ENCODE peak calls at places on chromosomes 1 and 21, in five cellular contexts. K is bronchial epithelial cell, L is fibroblast of mammary gland, P is cardiac muscle cell, J is Peyer's patch. F is an unnamed sample.

GRCh38 chr1:158793604-158794003 is 12.6 kb upstream of the OR6N2 start:
- DNase-seq in K (no peak), L (no peak), P (peak), J (peak), F (no peak)

GRCh38 chr1:156214024-156214748 is 1.4 kb downstream of the PMF1 start:
- DNase-seq in K (peak), L (peak), P (no peak), J (no peak), F (no peak)

GRCh38 chr21:44487831-44488230 is 32.5 kb downstream of the LRRC3 start:
- DNase-seq in K (no peak), L (peak), P (no peak), J (no peak), F (no peak)

GRCh38 chr1:218642033-218642954 is 297.2 kb downstream of the TGFB2 start:
- DNase-seq in K (no peak), L (peak), P (no peak), J (no peak), F (no peak)

GRCh38 chr1:9822897-9823692 is 670 bp downstream of the CLSTN1 start:
- DNase-seq in K (no peak), L (peak), P (peak), J (peak), F (no peak)

GRCh38 chr1:62176597-62177312 is 17.9 kb upstream of the L1TD1 start:
- DNase-seq in K (no peak), L (no peak), P (no peak), J (peak), F (no peak)

GRCh38 chr21:44866780-44867179 is 6.7 kb downstream of the PTTG1IP start:
- DNase-seq in K (no peak), L (peak), P (no peak), J (no peak), F (no peak)

GRCh38 chr1:234697741-234698140 is 87.8 kb upstream of the IRF2BP2 start:
- DNase-seq in K (no peak), L (no peak), P (no peak), J (no peak), F (no peak)

GRCh38 chr1:98197356-98197755 is 276.5 kb upstream of the DPYD start:
- DNase-seq in K (no peak), L (no peak), P (no peak), J (no peak), F (no peak)

GRCh38 chr1:185654199-185654951 is 79.8 kb upstream of the HMCN1 start:
- DNase-seq in K (peak), L (no peak), P (peak), J (no peak), F (no peak)

DNA sequence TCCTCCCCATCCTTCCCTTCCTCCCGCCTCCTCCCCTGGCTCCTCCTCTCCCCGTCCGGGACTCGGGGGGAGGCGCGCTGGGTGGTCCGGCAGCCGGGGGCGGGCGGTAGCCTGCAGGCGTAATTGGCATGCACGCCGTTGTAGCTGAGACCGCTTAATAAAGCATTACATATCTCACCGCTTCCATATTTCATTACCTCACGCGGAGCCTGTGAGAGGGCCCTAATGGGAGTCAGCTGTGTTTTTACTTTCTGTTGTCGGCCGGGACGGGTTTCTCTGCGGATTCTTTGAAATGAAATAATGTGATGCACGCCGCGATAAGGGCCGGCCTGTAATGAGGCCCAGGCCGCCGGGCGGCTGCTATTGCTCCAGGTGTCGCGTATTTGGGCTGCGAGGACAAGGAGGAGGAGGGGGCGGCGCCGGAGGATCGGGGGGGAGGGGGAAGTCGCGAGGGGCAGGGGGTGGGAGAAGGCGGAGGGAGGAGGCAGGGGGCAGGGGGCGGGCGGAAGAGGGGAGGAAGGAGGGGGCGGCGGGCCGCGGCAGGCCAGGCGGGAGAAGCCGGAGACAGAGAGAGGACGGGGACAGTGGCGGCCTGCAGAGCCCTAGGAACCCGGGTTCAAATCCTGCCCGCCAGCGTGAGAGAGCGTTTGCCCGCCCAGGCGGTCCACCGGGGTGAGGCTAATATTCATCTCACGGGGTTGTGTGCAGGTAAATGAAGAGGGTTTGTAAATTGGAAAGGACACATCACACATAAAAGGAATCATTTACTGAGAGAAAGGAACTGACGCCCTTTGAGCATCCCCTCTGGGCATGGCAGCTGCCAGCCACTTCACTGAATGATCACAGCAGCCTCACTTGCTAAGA is 95.6 kb downstream of the FOXD2 start:
- DNase-seq in K (no peak), L (peak), P (peak), J (no peak), F (peak)
- H3K4me3 ChIP-seq in K (peak), L (peak), P (peak), J (peak), F (peak)

GRCh38 chr1:207050428-207050767 is 610 bp downstream of the YOD1 start:
- DNase-seq in K (no peak), L (no peak), P (no peak), J (no peak), F (no peak)

GRCh38 chr1:207049514-207049913 is 1.5 kb downstream of the YOD1 start:
- DNase-seq in K (no peak), L (no peak), P (no peak), J (no peak), F (no peak)

GRCh38 chr1:207049054-207049453 is 2.0 kb downstream of the YOD1 start:
- DNase-seq in K (no peak), L (no peak), P (no peak), J (no peak), F (no peak)

GRCh38 chr1:207050768-207051614 is at the start of gene YOD1:
- DNase-seq in K (peak), L (peak), P (peak), J (peak), F (peak)

DNA sequence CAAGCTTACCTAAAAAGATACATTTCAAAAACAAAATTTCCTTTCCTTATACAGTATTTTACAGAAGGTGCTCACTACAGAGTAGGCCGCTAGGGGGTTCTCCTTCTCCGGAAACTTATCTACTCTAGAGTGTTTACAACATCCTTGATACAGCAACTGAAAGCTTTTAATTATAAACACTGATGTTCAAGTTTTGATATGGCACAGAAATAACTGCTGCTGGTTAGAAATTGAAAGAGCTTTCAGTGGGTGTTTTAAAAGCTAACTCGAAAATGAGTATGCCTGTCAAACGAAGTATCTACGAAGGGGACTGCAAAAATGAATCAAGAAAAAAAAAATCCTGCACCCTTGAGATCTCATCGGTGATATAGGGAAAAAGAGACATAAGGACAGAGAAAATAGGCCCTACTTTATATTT is 1.0 kb downstream of the YOD1 start:
- DNase-seq in K (peak), L (peak), P (peak), J (peak), F (peak)
- H3K4me3 ChIP-seq in K (peak), L (peak), P (peak), J (peak), F (peak)

DNA sequence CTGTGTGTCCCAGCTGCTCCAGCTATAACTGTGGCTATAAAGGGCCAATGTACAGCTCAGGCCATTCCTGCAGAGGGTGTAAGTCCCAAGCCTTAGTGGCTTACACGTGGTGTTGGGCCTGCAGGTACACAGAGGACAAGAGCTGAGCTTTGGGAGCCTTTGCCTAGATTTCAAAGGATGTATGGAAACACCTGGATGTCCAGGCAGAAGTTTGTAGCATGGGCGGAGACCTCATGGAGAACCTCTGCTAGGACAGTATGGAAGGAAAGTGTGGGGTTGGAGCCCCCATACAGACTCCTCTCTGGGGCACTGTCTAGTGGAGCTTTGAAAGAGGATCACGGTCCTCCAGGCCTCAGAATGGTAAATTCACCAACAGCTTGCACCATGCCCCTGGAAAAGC is 113.9 kb downstream of the RGS21 start:
- DNase-seq in K (no peak), L (no peak), P (no peak), J (no peak), F (no peak)
- H3K4me3 ChIP-seq in K (no peak), L (no peak), P (no peak), J (no peak), F (no peak)

DNA sequence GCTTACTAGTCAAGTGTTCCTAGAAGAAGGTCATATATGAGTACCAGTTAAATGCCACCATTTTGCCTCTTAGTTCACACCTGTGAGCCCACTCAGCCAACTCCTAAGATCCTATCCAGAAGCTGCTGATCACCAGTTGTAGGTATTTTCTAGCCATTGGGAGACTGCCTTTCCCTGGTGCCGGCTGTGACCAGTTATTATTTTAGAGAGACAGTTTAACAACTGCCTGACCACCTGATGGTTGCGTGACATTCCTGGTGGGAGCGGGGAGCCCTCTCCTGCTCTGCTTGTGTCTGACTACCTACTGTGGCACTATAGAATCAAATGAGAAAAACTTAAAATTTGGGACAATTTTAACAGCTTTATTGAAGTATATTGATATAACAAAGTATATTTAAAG is 2.9 kb upstream of the CNN3 start:
- DNase-seq in K (no peak), L (no peak), P (no peak), J (no peak), F (no peak)
- H3K4me3 ChIP-seq in K (no peak), L (no peak), P (no peak), J (no peak), F (peak)

GRCh38 chr1:19074361-19074901 is 118.0 kb upstream of the IFFO2 start:
- DNase-seq in K (peak), L (no peak), P (no peak), J (peak), F (no peak)
- H3K4me3 ChIP-seq in K (no peak), L (no peak), P (no peak), J (no peak), F (no peak)

GRCh38 chr1:202809597-202810159 is 1.1 kb upstream of the PCAT6 start:
- DNase-seq in K (no peak), L (no peak), P (no peak), J (no peak), F (no peak)
- H3K4me3 ChIP-seq in K (no peak), L (no peak), P (peak), J (no peak), F (peak)

GRCh38 chr1:188652678-188653077 is 1823.9 kb downstream of the PLA2G4A start:
- DNase-seq in K (no peak), L (no peak), P (no peak), J (no peak), F (no peak)
- H3K4me3 ChIP-seq in K (no peak), L (no peak), P (no peak), J (no peak), F (no peak)